ENCODE peak calls at places on chromosome 13, in ten cellular contexts. One of them, this sample, is unnamed.

GRCh38 chr13:49524740-49525501 is 29.2 kb downstream of the PHF11 start:
- DNase-seq in fibroblast of the aortic adventitia: no peak
- DNase-seq in cardiac fibroblast: no peak
- DNase-seq in GM12865: no peak
- DNase-seq in activated CD8-positive, alpha-beta T cell treated with anti-CD3 and anti-CD28 coated beads for 36 hours: no peak
- DNase-seq in dorsolateral prefrontal cortex: no peak
- DNase-seq in breast epithelium: no peak
- DNase-seq in type B pancreatic cell: no peak
- DNase-seq in CD4-positive, alpha-beta T cell: no peak
- DNase-seq in tibial nerve: no peak
- DNase-seq in this sample: no peak

GRCh38 chr13:98697833-98698232 is 54.6 kb downstream of the SLC15A1 start:
- DNase-seq in fibroblast of the aortic adventitia: no peak
- DNase-seq in cardiac fibroblast: no peak
- DNase-seq in GM12865: no peak
- DNase-seq in activated CD8-positive, alpha-beta T cell treated with anti-CD3 and anti-CD28 coated beads for 36 hours: no peak
- DNase-seq in dorsolateral prefrontal cortex: no peak
- DNase-seq in breast epithelium: no peak
- DNase-seq in type B pancreatic cell: no peak
- DNase-seq in CD4-positive, alpha-beta T cell: no peak
- DNase-seq in tibial nerve: no peak
- DNase-seq in this sample: no peak

GRCh38 chr13:84524586-84524985 is 642.3 kb upstream of the SLITRK1 start:
- DNase-seq in fibroblast of the aortic adventitia: no peak
- DNase-seq in cardiac fibroblast: no peak
- DNase-seq in GM12865: no peak
- DNase-seq in activated CD8-positive, alpha-beta T cell treated with anti-CD3 and anti-CD28 coated beads for 36 hours: no peak
- DNase-seq in dorsolateral prefrontal cortex: no peak
- DNase-seq in breast epithelium: no peak
- DNase-seq in type B pancreatic cell: no peak
- DNase-seq in CD4-positive, alpha-beta T cell: no peak
- DNase-seq in tibial nerve: no peak
- DNase-seq in this sample: no peak

GRCh38 chr13:21668665-21669599 is 1.9 kb upstream of the FGF9 start:
- DNase-seq in fibroblast of the aortic adventitia: peak
- DNase-seq in cardiac fibroblast: peak
- DNase-seq in GM12865: peak
- DNase-seq in activated CD8-positive, alpha-beta T cell treated with anti-CD3 and anti-CD28 coated beads for 36 hours: peak
- DNase-seq in dorsolateral prefrontal cortex: no peak
- DNase-seq in breast epithelium: no peak
- DNase-seq in type B pancreatic cell: no peak
- DNase-seq in CD4-positive, alpha-beta T cell: peak
- DNase-seq in tibial nerve: no peak
- DNase-seq in this sample: no peak

GRCh38 chr13:47680752-47681151 is 320.3 kb downstream of the SUCLA2 start:
- DNase-seq in fibroblast of the aortic adventitia: peak
- DNase-seq in cardiac fibroblast: peak
- DNase-seq in GM12865: no peak
- DNase-seq in activated CD8-positive, alpha-beta T cell treated with anti-CD3 and anti-CD28 coated beads for 36 hours: no peak
- DNase-seq in dorsolateral prefrontal cortex: no peak
- DNase-seq in breast epithelium: no peak
- DNase-seq in type B pancreatic cell: no peak
- DNase-seq in CD4-positive, alpha-beta T cell: no peak
- DNase-seq in tibial nerve: no peak
- DNase-seq in this sample: no peak

GRCh38 chr13:20426766-20427448 is 98.8 kb downstream of the CRYL1 start:
- DNase-seq in fibroblast of the aortic adventitia: peak
- DNase-seq in cardiac fibroblast: peak
- DNase-seq in GM12865: no peak
- DNase-seq in activated CD8-positive, alpha-beta T cell treated with anti-CD3 and anti-CD28 coated beads for 36 hours: no peak
- DNase-seq in dorsolateral prefrontal cortex: no peak
- DNase-seq in breast epithelium: no peak
- DNase-seq in type B pancreatic cell: no peak
- DNase-seq in CD4-positive, alpha-beta T cell: no peak
- DNase-seq in tibial nerve: no peak
- DNase-seq in this sample: no peak

GRCh38 chr13:40352807-40353562 is 313.5 kb downstream of the FOXO1 start:
- DNase-seq in fibroblast of the aortic adventitia: peak
- DNase-seq in cardiac fibroblast: peak
- DNase-seq in GM12865: no peak
- DNase-seq in activated CD8-positive, alpha-beta T cell treated with anti-CD3 and anti-CD28 coated beads for 36 hours: no peak
- DNase-seq in dorsolateral prefrontal cortex: no peak
- DNase-seq in breast epithelium: no peak
- DNase-seq in type B pancreatic cell: no peak
- DNase-seq in CD4-positive, alpha-beta T cell: no peak
- DNase-seq in tibial nerve: peak
- DNase-seq in this sample: no peak

GRCh38 chr13:28100149-28101121 is at the start of gene FLT3:
- DNase-seq in fibroblast of the aortic adventitia: peak
- DNase-seq in cardiac fibroblast: peak
- DNase-seq in GM12865: peak
- DNase-seq in activated CD8-positive, alpha-beta T cell treated with anti-CD3 and anti-CD28 coated beads for 36 hours: peak
- DNase-seq in dorsolateral prefrontal cortex: no peak
- DNase-seq in breast epithelium: no peak
- DNase-seq in type B pancreatic cell: no peak
- DNase-seq in CD4-positive, alpha-beta T cell: no peak
- DNase-seq in tibial nerve: no peak
- DNase-seq in this sample: peak

GRCh38 chr13:27792393-27793218 is at the start of gene GSX1:
- DNase-seq in fibroblast of the aortic adventitia: peak
- DNase-seq in cardiac fibroblast: peak
- DNase-seq in GM12865: peak
- DNase-seq in activated CD8-positive, alpha-beta T cell treated with anti-CD3 and anti-CD28 coated beads for 36 hours: peak
- DNase-seq in dorsolateral prefrontal cortex: peak
- DNase-seq in breast epithelium: no peak
- DNase-seq in type B pancreatic cell: peak
- DNase-seq in CD4-positive, alpha-beta T cell: peak
- DNase-seq in tibial nerve: no peak
- DNase-seq in this sample: peak

GRCh38 chr13:98873377-98874028 is 104.4 kb downstream of the DOCK9 start:
- DNase-seq in fibroblast of the aortic adventitia: no peak
- DNase-seq in cardiac fibroblast: no peak
- DNase-seq in GM12865: no peak
- DNase-seq in activated CD8-positive, alpha-beta T cell treated with anti-CD3 and anti-CD28 coated beads for 36 hours: peak
- DNase-seq in dorsolateral prefrontal cortex: no peak
- DNase-seq in breast epithelium: no peak
- DNase-seq in type B pancreatic cell: no peak
- DNase-seq in CD4-positive, alpha-beta T cell: no peak
- DNase-seq in tibial nerve: no peak
- DNase-seq in this sample: no peak

DNA sequence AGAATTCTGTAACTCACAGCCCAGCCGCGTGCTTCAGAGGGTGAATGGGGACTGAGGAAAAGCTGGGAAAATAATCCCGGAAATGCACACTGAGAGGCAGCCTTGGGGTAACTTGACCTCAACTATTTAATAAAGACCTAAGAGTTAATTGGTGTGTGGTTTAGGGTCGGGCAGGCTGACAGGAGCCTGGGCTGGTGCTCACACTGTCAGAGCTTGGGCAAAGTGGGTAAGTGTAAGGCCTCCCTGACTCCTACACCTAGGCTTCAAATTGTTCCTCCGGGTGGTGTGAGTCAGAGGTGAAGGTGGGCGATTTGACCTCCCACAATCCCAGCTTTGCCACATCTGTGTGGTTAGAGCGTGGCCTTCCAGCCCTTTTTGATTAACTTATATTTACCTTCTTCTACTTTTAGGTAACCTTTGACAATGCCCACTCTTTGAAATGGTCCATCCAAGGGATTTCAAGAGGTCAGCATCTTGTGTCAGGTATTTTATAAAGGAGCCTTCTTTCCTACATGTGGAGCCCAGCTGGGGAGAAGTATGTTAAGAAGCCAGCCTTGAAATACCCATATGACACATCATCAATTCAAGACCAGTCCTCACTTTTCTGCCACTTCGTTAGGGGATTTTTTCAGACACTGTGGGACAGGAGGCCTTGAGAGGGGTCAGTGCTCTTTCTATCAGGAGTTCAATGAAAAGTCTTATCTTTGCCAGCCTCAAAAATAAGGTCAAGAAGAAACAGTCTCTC is 114.2 kb downstream of the NUFIP1 start:
- DNase-seq in fibroblast of the aortic adventitia: no peak
- DNase-seq in cardiac fibroblast: no peak
- DNase-seq in GM12865: no peak
- DNase-seq in activated CD8-positive, alpha-beta T cell treated with anti-CD3 and anti-CD28 coated beads for 36 hours: no peak
- DNase-seq in dorsolateral prefrontal cortex: no peak
- DNase-seq in breast epithelium: no peak
- DNase-seq in type B pancreatic cell: no peak
- DNase-seq in CD4-positive, alpha-beta T cell: no peak
- DNase-seq in tibial nerve: no peak
- DNase-seq in this sample: no peak
- TF ChIP-seq CTCF in fibroblast of the aortic adventitia: no peak
- TF ChIP-seq CTCF in cardiac fibroblast: no peak
- TF ChIP-seq CTCF in GM12865: no peak
- TF ChIP-seq CTCF in activated CD8-positive, alpha-beta T cell treated with anti-CD3 and anti-CD28 coated beads for 36 hours: no peak
- TF ChIP-seq CTCF in dorsolateral prefrontal cortex: no peak
- TF ChIP-seq CTCF in breast epithelium: no peak
- TF ChIP-seq CTCF in type B pancreatic cell: no peak
- TF ChIP-seq CTCF in CD4-positive, alpha-beta T cell: no peak
- TF ChIP-seq CTCF in tibial nerve: no peak
- TF ChIP-seq CTCF in this sample: no peak

GRCh38 chr13:97568850-97569249 is 134.9 kb downstream of the RAP2A start:
- DNase-seq in fibroblast of the aortic adventitia: no peak
- DNase-seq in cardiac fibroblast: no peak
- DNase-seq in GM12865: no peak
- DNase-seq in activated CD8-positive, alpha-beta T cell treated with anti-CD3 and anti-CD28 coated beads for 36 hours: no peak
- DNase-seq in dorsolateral prefrontal cortex: no peak
- DNase-seq in breast epithelium: no peak
- DNase-seq in type B pancreatic cell: no peak
- DNase-seq in CD4-positive, alpha-beta T cell: no peak
- DNase-seq in tibial nerve: no peak
- DNase-seq in this sample: no peak

GRCh38 chr13:97562962-97563361 is 129.0 kb downstream of the RAP2A start:
- DNase-seq in fibroblast of the aortic adventitia: no peak
- DNase-seq in cardiac fibroblast: no peak
- DNase-seq in GM12865: no peak
- DNase-seq in activated CD8-positive, alpha-beta T cell treated with anti-CD3 and anti-CD28 coated beads for 36 hours: no peak
- DNase-seq in dorsolateral prefrontal cortex: no peak
- DNase-seq in breast epithelium: no peak
- DNase-seq in type B pancreatic cell: no peak
- DNase-seq in CD4-positive, alpha-beta T cell: no peak
- DNase-seq in tibial nerve: no peak
- DNase-seq in this sample: no peak

GRCh38 chr13:97567510-97568243 is 133.7 kb downstream of the RAP2A start:
- DNase-seq in fibroblast of the aortic adventitia: peak
- DNase-seq in cardiac fibroblast: peak
- DNase-seq in GM12865: peak
- DNase-seq in activated CD8-positive, alpha-beta T cell treated with anti-CD3 and anti-CD28 coated beads for 36 hours: no peak
- DNase-seq in dorsolateral prefrontal cortex: no peak
- DNase-seq in breast epithelium: peak
- DNase-seq in type B pancreatic cell: no peak
- DNase-seq in CD4-positive, alpha-beta T cell: no peak
- DNase-seq in tibial nerve: peak
- DNase-seq in this sample: no peak

GRCh38 chr13:97564929-97565328 is 131.0 kb downstream of the RAP2A start:
- DNase-seq in fibroblast of the aortic adventitia: no peak
- DNase-seq in cardiac fibroblast: no peak
- DNase-seq in GM12865: no peak
- DNase-seq in activated CD8-positive, alpha-beta T cell treated with anti-CD3 and anti-CD28 coated beads for 36 hours: no peak
- DNase-seq in dorsolateral prefrontal cortex: no peak
- DNase-seq in breast epithelium: no peak
- DNase-seq in type B pancreatic cell: no peak
- DNase-seq in CD4-positive, alpha-beta T cell: no peak
- DNase-seq in tibial nerve: no peak
- DNase-seq in this sample: no peak

DNA sequence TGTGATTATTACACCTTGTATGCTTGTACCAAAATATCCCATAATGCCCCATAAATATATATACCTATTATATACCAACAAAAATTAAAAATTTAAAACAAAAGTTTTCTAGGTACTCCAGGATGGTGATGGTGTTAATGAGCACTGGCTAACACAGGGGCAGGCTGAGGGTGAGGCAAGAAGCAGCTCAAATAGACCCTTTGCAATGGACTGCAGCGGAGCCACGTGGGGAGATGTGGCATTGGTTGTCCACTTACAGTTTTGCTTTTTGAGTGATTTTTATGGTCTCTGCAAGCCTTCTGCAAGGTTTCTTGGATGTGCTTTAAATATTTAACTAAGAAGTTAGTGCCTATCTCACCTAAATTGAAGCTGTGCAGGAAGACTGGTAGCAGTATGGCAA is 132.9 kb downstream of the RAP2A start:
- DNase-seq in fibroblast of the aortic adventitia: no peak
- DNase-seq in cardiac fibroblast: no peak
- DNase-seq in GM12865: peak
- DNase-seq in activated CD8-positive, alpha-beta T cell treated with anti-CD3 and anti-CD28 coated beads for 36 hours: no peak
- DNase-seq in dorsolateral prefrontal cortex: no peak
- DNase-seq in breast epithelium: no peak
- DNase-seq in type B pancreatic cell: no peak
- DNase-seq in CD4-positive, alpha-beta T cell: no peak
- DNase-seq in tibial nerve: no peak
- DNase-seq in this sample: no peak
- TF ChIP-seq CTCF in fibroblast of the aortic adventitia: peak
- TF ChIP-seq CTCF in cardiac fibroblast: no peak
- TF ChIP-seq CTCF in GM12865: peak
- TF ChIP-seq CTCF in activated CD8-positive, alpha-beta T cell treated with anti-CD3 and anti-CD28 coated beads for 36 hours: no peak
- TF ChIP-seq CTCF in dorsolateral prefrontal cortex: no peak
- TF ChIP-seq CTCF in breast epithelium: no peak
- TF ChIP-seq CTCF in type B pancreatic cell: no peak
- TF ChIP-seq CTCF in CD4-positive, alpha-beta T cell: no peak
- TF ChIP-seq CTCF in tibial nerve: no peak
- TF ChIP-seq CTCF in this sample: no peak

GRCh38 chr13:105207586-105208293 is 1327.7 kb downstream of the EFNB2 start:
- DNase-seq in fibroblast of the aortic adventitia: no peak
- DNase-seq in cardiac fibroblast: peak
- DNase-seq in GM12865: no peak
- DNase-seq in activated CD8-positive, alpha-beta T cell treated with anti-CD3 and anti-CD28 coated beads for 36 hours: no peak
- DNase-seq in dorsolateral prefrontal cortex: no peak
- DNase-seq in breast epithelium: no peak
- DNase-seq in type B pancreatic cell: no peak
- DNase-seq in CD4-positive, alpha-beta T cell: no peak
- DNase-seq in tibial nerve: no peak
- DNase-seq in this sample: no peak
- TF ChIP-seq CTCF in fibroblast of the aortic adventitia: no peak
- TF ChIP-seq CTCF in cardiac fibroblast: no peak
- TF ChIP-seq CTCF in GM12865: no peak
- TF ChIP-seq CTCF in activated CD8-positive, alpha-beta T cell treated with anti-CD3 and anti-CD28 coated beads for 36 hours: no peak
- TF ChIP-seq CTCF in dorsolateral prefrontal cortex: no peak
- TF ChIP-seq CTCF in breast epithelium: no peak
- TF ChIP-seq CTCF in type B pancreatic cell: peak
- TF ChIP-seq CTCF in CD4-positive, alpha-beta T cell: no peak
- TF ChIP-seq CTCF in tibial nerve: no peak
- TF ChIP-seq CTCF in this sample: no peak

DNA sequence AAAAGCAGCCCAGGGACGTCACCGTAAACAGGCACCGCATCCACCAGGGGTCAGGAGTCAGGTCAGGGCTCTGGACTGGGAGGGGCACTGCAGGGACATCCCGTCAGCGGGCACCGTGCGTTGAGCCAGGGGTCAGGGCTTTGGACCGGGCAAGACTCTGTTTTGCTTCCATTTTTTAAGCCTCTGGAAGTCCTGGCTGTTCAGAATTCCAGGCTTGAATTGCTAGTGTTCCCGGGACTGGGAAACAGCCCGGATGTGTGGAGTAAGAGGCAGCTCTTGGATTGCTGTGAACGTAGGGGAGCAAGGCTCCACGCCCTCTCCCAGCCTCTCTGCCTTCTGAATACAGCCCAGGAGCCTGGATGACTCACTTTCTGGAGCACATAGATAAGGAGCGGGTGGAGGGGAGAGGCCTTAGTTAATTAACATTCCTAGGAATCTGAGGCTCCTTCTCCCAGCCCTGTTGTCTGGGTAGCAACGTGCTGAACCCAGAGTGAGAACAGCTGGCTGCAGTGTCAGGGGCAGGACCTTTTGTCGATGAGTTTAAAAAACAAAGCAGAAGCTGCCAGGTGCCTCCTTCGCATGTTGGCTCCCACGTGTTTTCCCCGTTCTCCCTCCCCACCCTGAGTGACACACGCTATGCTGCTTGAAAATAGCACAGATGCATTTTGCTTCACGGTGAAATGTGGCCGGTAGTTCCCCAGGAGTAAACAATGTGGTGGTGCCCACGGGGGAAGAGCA is 21.9 kb downstream of the ATP11A start:
- DNase-seq in fibroblast of the aortic adventitia: peak
- DNase-seq in cardiac fibroblast: peak
- DNase-seq in GM12865: peak
- DNase-seq in activated CD8-positive, alpha-beta T cell treated with anti-CD3 and anti-CD28 coated beads for 36 hours: peak
- DNase-seq in dorsolateral prefrontal cortex: no peak
- DNase-seq in breast epithelium: peak
- DNase-seq in type B pancreatic cell: no peak
- DNase-seq in CD4-positive, alpha-beta T cell: no peak
- DNase-seq in tibial nerve: peak
- DNase-seq in this sample: peak
- TF ChIP-seq CTCF in fibroblast of the aortic adventitia: peak
- TF ChIP-seq CTCF in cardiac fibroblast: no peak
- TF ChIP-seq CTCF in GM12865: no peak
- TF ChIP-seq CTCF in activated CD8-positive, alpha-beta T cell treated with anti-CD3 and anti-CD28 coated beads for 36 hours: no peak
- TF ChIP-seq CTCF in dorsolateral prefrontal cortex: peak
- TF ChIP-seq CTCF in breast epithelium: no peak
- TF ChIP-seq CTCF in type B pancreatic cell: peak
- TF ChIP-seq CTCF in CD4-positive, alpha-beta T cell: no peak
- TF ChIP-seq CTCF in tibial nerve: no peak
- TF ChIP-seq CTCF in this sample: no peak